ENCODE peak calls at places on chromosome 12, in six cellular contexts. V is choroid plexus epithelial cell, F is GM20000, P is nephron progenitor cell, D is astrocyte of the spinal cord, W is AG09319. Z is an unnamed sample.

GRCh38 chr12:24398605-24399004 is 449.1 kb upstream of the SOX5 start:
- DNase-seq in F (no peak), V (peak; percentile 23), P (no peak), D (no peak), W (no peak), Z (no peak)

GRCh38 chr12:3962661-3963483 is 89.7 kb upstream of the PARP11 start:
- DNase-seq in P (no peak), W (no peak), F (no peak), V (no peak), D (no peak), Z (no peak)

GRCh38 chr12:98861232-98861631 is 216.1 kb downstream of the APAF1 start:
- DNase-seq in D (no peak), W (no peak), P (no peak), V (no peak), F (no peak), Z (no peak)

GRCh38 chr12:114697246-114697716 is 13.3 kb upstream of the TBX3 start:
- DNase-seq in V (no peak), D (no peak), P (no peak), F (no peak), W (no peak), Z (no peak)

GRCh38 chr12:70692681-70693288 is 55.6 kb upstream of the PTPRB start:
- DNase-seq in V (peak; percentile 72), W (no peak), P (no peak), D (peak; percentile 29), F (no peak), Z (no peak)

GRCh38 chr12:120346681-120347080 is 19.1 kb upstream of the PLA2G1B start:
- DNase-seq in V (no peak), W (no peak), F (peak; percentile 5), P (no peak), D (no peak), Z (no peak)

GRCh38 chr12:10385181-10385613 is 4.6 kb downstream of the KLRK1 start:
- DNase-seq in V (peak; percentile 96), W (no peak), F (no peak), P (no peak), D (peak; percentile 93), Z (no peak)

GRCh38 chr12:126727656-126728055 is 1539.3 kb upstream of the TMEM132C start:
- DNase-seq in D (no peak), F (no peak), W (no peak), V (no peak), P (peak; percentile 37), Z (no peak)

GRCh38 chr12:2779281-2779680 is 15.5 kb upstream of the FKBP4 start:
- DNase-seq in W (no peak), F (no peak), D (no peak), V (no peak), P (no peak), Z (no peak)

GRCh38 chr12:22626429-22626828 is 1.5 kb downstream of the ETNK1 start:
- DNase-seq in P (no peak), W (no peak), V (peak; percentile 51), F (peak; percentile 55), D (peak; percentile 34), Z (peak; percentile 46)

GRCh38 chr12:67068773-67069450 is 200.2 kb upstream of the CAND1 start:
- DNase-seq in V (peak; percentile 36), W (no peak), P (peak; percentile 73), F (peak; percentile 59), D (peak; percentile 43), Z (peak; percentile 40)

GRCh38 chr12:104345234-104346066 is 41.9 kb downstream of the EID3 start:
- DNase-seq in P (no peak), W (no peak), F (no peak), V (no peak), D (no peak), Z (no peak)

GRCh38 chr12:15581006-15581405 is 208.2 kb downstream of the EPS8 start:
- DNase-seq in F (no peak), D (peak; percentile 22), V (peak; percentile 83), P (no peak), W (no peak), Z (no peak)

GRCh38 chr12:131153016-131153415 is 199.3 kb downstream of the ADGRD1 start:
- DNase-seq in W (no peak), D (no peak), P (no peak), V (no peak), F (no peak), Z (no peak)

GRCh38 chr12:66900616-66901015 is 221.7 kb upstream of the GRIP1 start:
- DNase-seq in P (no peak), D (no peak), V (no peak), W (no peak), F (no peak), Z (no peak)

GRCh38 chr12:121793501-121793835 is at the start of gene RHOF:
- DNase-seq in F (peak; percentile 82), W (no peak), V (no peak), D (no peak), P (peak; percentile 64), Z (peak; percentile 75)

DNA sequence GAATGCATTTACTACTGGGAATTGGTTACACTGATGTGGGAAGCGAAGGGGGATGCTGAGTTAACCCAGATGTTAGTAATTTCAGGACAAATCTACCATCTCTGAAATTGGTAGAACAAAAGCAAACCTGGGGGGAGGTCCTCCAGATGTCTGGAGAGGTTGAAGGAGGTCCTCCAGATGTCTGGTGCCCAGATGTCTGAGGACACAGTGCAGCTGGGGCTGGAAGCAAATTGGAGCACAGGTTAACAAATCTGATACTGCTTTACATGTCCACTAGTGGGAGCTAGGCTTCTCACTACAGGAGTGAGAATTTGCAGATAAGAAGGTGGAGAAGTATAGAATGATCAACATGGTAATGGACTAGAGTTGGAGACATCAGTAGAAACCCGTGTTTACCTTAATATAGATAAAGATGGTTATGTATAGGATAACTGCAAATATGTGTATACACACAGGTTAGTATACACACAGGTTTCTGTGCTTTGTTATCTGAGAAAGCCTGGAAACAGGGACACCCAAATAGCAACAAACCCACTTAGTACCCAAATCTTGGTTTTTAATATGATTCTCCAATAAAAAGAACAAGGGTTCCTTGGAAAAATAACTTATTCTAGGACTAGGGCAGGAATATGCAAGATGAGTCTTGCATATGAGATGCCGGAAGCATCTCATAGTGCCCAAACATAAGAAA is 162.5 kb downstream of the C12orf50 start:
- DNase-seq in V (peak; percentile 68), W (no peak), D (no peak), P (no peak), F (peak; percentile 2), Z (no peak)
- TF ChIP-seq CTCF in V (peak; percentile 74), W (peak; percentile 64), D (peak; percentile 54), P (peak; percentile 32), F (peak; percentile 20), Z (peak; percentile 14)

DNA sequence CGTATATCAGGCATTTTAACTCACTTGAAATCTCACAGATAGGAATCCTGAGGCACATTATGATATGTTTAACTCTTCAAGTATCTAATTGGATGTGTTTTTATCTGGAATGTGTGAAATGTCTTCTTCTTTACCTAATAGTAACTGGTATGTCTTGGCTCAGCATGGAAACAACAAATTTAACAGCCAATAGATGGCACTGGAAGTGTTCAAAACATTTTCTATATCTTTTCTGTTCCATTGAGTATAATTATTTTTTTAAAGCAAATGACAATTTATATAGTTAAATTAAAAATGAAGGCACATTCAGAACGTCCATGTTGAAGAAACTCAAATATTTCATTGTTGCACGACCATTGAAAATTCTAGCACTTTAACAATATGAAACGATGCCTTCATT is 164.6 kb upstream of the SLC16A7 start:
- DNase-seq in P (no peak), D (no peak), V (peak; percentile 38), W (no peak), F (no peak), Z (no peak)
- TF ChIP-seq CTCF in P (no peak), D (no peak), V (peak; percentile 32), W (peak; percentile 26), F (no peak), Z (no peak)

GRCh38 chr12:78181544-78182162 is 351.0 kb downstream of the NAV3 start:
- DNase-seq in F (no peak), W (no peak), V (peak; percentile 76), D (peak; percentile 50), P (peak; percentile 39), Z (no peak)
- TF ChIP-seq CTCF in F (no peak), W (peak; percentile 20), V (peak; percentile 72), D (peak; percentile 55), P (peak; percentile 77), Z (peak; percentile 23)

DNA sequence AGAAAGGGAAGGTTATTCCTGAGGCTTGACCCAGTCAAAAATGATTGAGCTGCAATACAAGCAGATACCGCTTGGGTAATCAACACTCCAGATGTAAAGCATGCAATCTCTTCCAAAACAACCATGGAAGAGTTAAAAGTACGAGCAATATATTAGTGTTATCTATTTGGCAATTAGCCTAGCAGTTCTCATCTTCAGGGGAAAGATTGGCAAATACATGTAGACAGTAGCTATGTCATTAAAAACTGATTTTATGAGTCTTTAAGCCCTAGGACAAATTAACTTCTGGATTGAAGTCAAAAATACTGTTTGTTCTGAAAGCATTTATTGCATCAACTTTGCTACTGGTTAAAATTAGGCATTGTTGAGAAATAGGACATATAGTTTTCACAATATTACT is 9.3 kb upstream of the GYS2 start:
- DNase-seq in W (no peak), V (peak; percentile 25), F (no peak), P (no peak), D (no peak), Z (no peak)
- TF ChIP-seq CTCF in W (no peak), V (peak; percentile 20), F (no peak), P (no peak), D (no peak), Z (no peak)

DNA sequence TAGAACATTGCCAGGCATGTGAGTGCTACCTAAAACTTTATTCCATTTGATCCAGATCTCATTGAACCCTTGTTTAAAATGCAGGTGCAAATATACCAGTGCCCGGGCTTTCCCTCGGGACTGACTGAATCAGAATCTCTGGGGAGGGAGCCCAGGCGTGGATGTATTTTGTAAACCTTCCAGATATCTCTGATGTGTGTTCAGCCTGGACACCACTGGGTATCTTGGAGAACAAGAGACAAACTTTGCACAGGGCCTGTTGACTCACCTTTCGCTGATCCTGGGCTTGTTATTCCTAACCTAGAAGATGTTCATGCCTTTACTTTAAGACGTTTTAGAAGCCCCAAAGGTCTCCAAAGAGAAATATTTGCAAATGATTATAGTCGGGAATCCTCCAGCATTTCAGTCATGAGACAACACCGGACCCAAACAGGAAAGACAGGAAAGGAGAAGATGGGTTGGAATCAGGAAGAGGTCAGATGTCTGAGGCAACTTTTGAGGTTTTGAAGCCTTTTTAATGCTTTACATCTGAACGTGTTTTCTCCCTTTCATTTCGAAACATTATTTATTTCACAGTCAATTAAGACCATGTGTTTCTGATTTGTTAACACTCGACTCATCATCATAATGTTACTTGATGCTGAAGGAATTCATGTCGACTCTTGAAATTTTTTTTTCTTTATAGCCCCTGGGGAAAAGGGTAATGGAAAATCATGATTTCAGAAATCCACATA is 118.6 kb downstream of the PLXNC1 start:
- DNase-seq in P (no peak), D (peak; percentile 53), V (peak; percentile 57), F (no peak), W (peak; percentile 52), Z (no peak)
- TF ChIP-seq CTCF in P (no peak), D (no peak), V (no peak), F (no peak), W (no peak), Z (no peak)

Z was measured in GM10248.